ENCODE peak calls at places on chromosome 7, in five cellular contexts. P is activated CD8-positive, alpha-beta memory T cell treated with anti-CD3 and anti-CD28 coated beads for 4 hours; I is erythroblast; T is NCI-H1436; R is tibial artery. J is an unnamed sample.

GRCh38 chr7:102933763-102934162 is 21.0 kb downstream of the LRRC17 start:
- DNase-seq in P (no peak), I (no peak), T (no peak), R (peak), J (peak)

GRCh38 chr7:20190588-20190987 is 26.6 kb downstream of the MACC1 start:
- DNase-seq in P (no peak), I (no peak), T (no peak), R (no peak), J (no peak)

GRCh38 chr7:55464422-55464821 is 99.3 kb downstream of the LANCL2 start:
- DNase-seq in P (no peak), I (no peak), T (no peak), R (no peak), J (no peak)

GRCh38 chr7:65931685-65932084 is 50.3 kb downstream of the GUSB start:
- DNase-seq in P (no peak), I (no peak), T (no peak), R (no peak), J (no peak)

GRCh38 chr7:4806983-4807625 is 31.7 kb downstream of the AP5Z1 start:
- DNase-seq in P (no peak), I (no peak), T (no peak), R (no peak), J (no peak)

GRCh38 chr7:33040803-33041516 is 21.6 kb downstream of the NT5C3A start:
- DNase-seq in P (peak), I (peak), T (no peak), R (no peak), J (no peak)

GRCh38 chr7:139525750-139526149 is 2.3 kb downstream of the CLEC2L start:
- DNase-seq in P (no peak), I (no peak), T (no peak), R (no peak), J (no peak)

GRCh38 chr7:11193131-11193867 is 219.6 kb downstream of the PHF14 start:
- DNase-seq in P (no peak), I (no peak), T (peak), R (no peak), J (peak)

GRCh38 chr7:136179829-136180721 is 202.9 kb upstream of the MTPN start:
- DNase-seq in P (no peak), I (no peak), T (no peak), R (no peak), J (no peak)

GRCh38 chr7:144525956-144526355 is 122.5 kb upstream of the NOBOX start:
- DNase-seq in P (no peak), I (no peak), T (no peak), R (no peak), J (no peak)

GRCh38 chr7:67019562-67020390 is 23.1 kb downstream of the TYW1 start:
- DNase-seq in P (no peak), I (peak), T (no peak), R (no peak), J (peak)

GRCh38 chr7:106736508-106737201 is 75.7 kb upstream of the CCDC71L start:
- DNase-seq in P (peak), I (peak), T (peak), R (no peak), J (peak)

GRCh38 chr7:65381742-65382141 is 8.1 kb downstream of the ZNF92 start:
- DNase-seq in P (no peak), I (no peak), T (no peak), R (no peak), J (no peak)

GRCh38 chr7:31443457-31443856 is 70.4 kb upstream of the ITPRID1 start:
- DNase-seq in P (no peak), I (peak), T (peak), R (no peak), J (peak)

GRCh38 chr7:13352677-13353076 is 636.8 kb downstream of the ETV1 start:
- DNase-seq in P (no peak), I (no peak), T (no peak), R (no peak), J (no peak)

GRCh38 chr7:122833888-122834570 is 52.2 kb downstream of the CADPS2 start:
- DNase-seq in P (no peak), I (no peak), T (no peak), R (no peak), J (no peak)

GRCh38 chr7:51276091-51276605 is 40.5 kb downstream of the COBL start:
- DNase-seq in P (no peak), I (no peak), T (no peak), R (no peak), J (no peak)

GRCh38 chr7:102119213-102119651 is 167.4 kb upstream of the SH2B2 start:
- DNase-seq in P (no peak), I (no peak), T (no peak), R (no peak), J (no peak)

GRCh38 chr7:22184549-22185199 is 172.3 kb downstream of the RAPGEF5 start:
- DNase-seq in P (no peak), I (no peak), T (no peak), R (no peak), J (no peak)

GRCh38 chr7:117731455-117731854 is 141.8 kb downstream of the CTTNBP2 start:
- DNase-seq in P (no peak), I (peak), T (no peak), R (no peak), J (no peak)

GRCh38 chr7:107967420-107967819 is 35.5 kb downstream of the LAMB1 start:
- DNase-seq in P (no peak), I (no peak), T (no peak), R (no peak), J (no peak)

GRCh38 chr7:151310578-151310977 is 31.0 kb upstream of the NUB1 start:
- DNase-seq in P (no peak), I (peak), T (no peak), R (no peak), J (no peak)

GRCh38 chr7:86913709-86914108 is 145.7 kb downstream of the ELAPOR2 start:
- DNase-seq in P (no peak), I (no peak), T (no peak), R (no peak), J (peak)

GRCh38 chr7:33905389-33906032 is at the start of gene BMPER:
- DNase-seq in P (no peak), I (no peak), T (peak), R (peak), J (no peak)

GRCh38 chr7:114789942-114790341 is 132.0 kb upstream of the MDFIC start:
- DNase-seq in P (no peak), I (no peak), T (no peak), R (no peak), J (peak)

GRCh38 chr7:89311886-89312285 is 516.3 kb upstream of the TEX47 start:
- DNase-seq in P (no peak), I (no peak), T (no peak), R (no peak), J (no peak)

GRCh38 chr7:15862016-15862780 is 175.7 kb upstream of the MEOX2 start:
- DNase-seq in P (no peak), I (no peak), T (no peak), R (no peak), J (no peak)

GRCh38 chr7:46569117-46569433 is 648.0 kb upstream of the IGFBP3 start:
- DNase-seq in P (no peak), I (no peak), T (no peak), R (no peak), J (no peak)

GRCh38 chr7:113100091-113100723 is 13.6 kb upstream of the GPR85 start:
- DNase-seq in P (no peak), I (peak), T (no peak), R (no peak), J (no peak)